ENCODE peak calls at places on chromosomes 1 and 21, in eight cellular contexts. A, P, V, W, G, H, I and S are unnamed samples.

GRCh38 chr1:17837631-17838030 is 82.5 kb downstream of the ACTL8 start:
- DNase-seq in A (no peak), P (no peak), V (no peak), W (no peak), G (no peak), H (no peak), I (no peak), S (no peak)

GRCh38 chr1:198788561-198789064 is 149.8 kb downstream of the PTPRC start:
- DNase-seq in A (peak; percentile 22), P (no peak), V (no peak), W (no peak), G (no peak), H (peak; percentile 5), I (no peak), S (no peak)

GRCh38 chr1:17852383-17852782 is 97.2 kb downstream of the ACTL8 start:
- DNase-seq in A (no peak), P (no peak), V (no peak), W (no peak), G (no peak), H (no peak), I (no peak), S (no peak)

GRCh38 chr1:66920543-66920942 is 4.1 kb downstream of the DNAI4 start:
- DNase-seq in A (no peak), P (no peak), V (no peak), W (no peak), G (no peak), H (no peak), I (no peak), S (no peak)

GRCh38 chr21:35254006-35254751 is 205.1 kb upstream of the RUNX1 start:
- DNase-seq in A (no peak), P (no peak), V (no peak), W (no peak), G (no peak), H (no peak), I (no peak), S (no peak)

GRCh38 chr1:94394247-94394646 is 23.9 kb upstream of the ABCD3 start:
- DNase-seq in A (no peak), P (no peak), V (no peak), W (no peak), G (no peak), H (no peak), I (no peak), S (no peak)

GRCh38 chr1:193144361-193144938 is 22.6 kb downstream of the CDC73 start:
- DNase-seq in A (no peak), P (no peak), V (no peak), W (no peak), G (no peak), H (no peak), I (no peak), S (no peak)

GRCh38 chr21:36966846-36967657 is 583 bp upstream of the HLCS start:
- DNase-seq in A (no peak), P (no peak), V (no peak), W (no peak), G (no peak), H (no peak), I (no peak), S (no peak)

GRCh38 chr1:229278120-229278741 is 7.3 kb downstream of the RAB4A start:
- DNase-seq in A (no peak), P (no peak), V (no peak), W (no peak), G (no peak), H (no peak), I (no peak), S (no peak)

GRCh38 chr21:44962481-44962966 is 22.7 kb downstream of the SLX9 start:
- DNase-seq in A (no peak), P (no peak), V (no peak), W (no peak), G (no peak), H (no peak), I (no peak), S (no peak)

GRCh38 chr1:215923129-215923824 is 356.2 kb downstream of the KCTD3 start:
- DNase-seq in A (no peak), P (no peak), V (no peak), W (no peak), G (no peak), H (no peak), I (no peak), S (no peak)

GRCh38 chr1:19185976-19186375 is 24.1 kb downstream of the UBR4 start:
- DNase-seq in A (no peak), P (no peak), V (no peak), W (no peak), G (no peak), H (no peak), I (no peak), S (no peak)

GRCh38 chr1:112429749-112430148 is 33.7 kb downstream of the CTTNBP2NL start:
- DNase-seq in A (no peak), P (no peak), V (no peak), W (no peak), G (no peak), H (no peak), I (no peak), S (no peak)

GRCh38 chr21:32712043-32712442 is 15.8 kb downstream of the SYNJ1 start:
- DNase-seq in A (peak; percentile 65), P (no peak), V (no peak), W (no peak), G (no peak), H (no peak), I (no peak), S (no peak)

GRCh38 chr1:225962440-225962975 is 21.5 kb upstream of the LEFTY2 start:
- DNase-seq in A (peak; percentile 81), P (peak; percentile 71), V (peak; percentile 56), W (peak; percentile 32), G (no peak), H (peak; percentile 77), I (peak; percentile 44), S (no peak)

GRCh38 chr1:44008259-44008658 is 16.9 kb downstream of the CCDC24 start:
- DNase-seq in A (no peak), P (no peak), V (no peak), W (no peak), G (no peak), H (no peak), I (no peak), S (no peak)

GRCh38 chr1:224769987-224770693 is 154.0 kb downstream of the CNIH3 start:
- DNase-seq in A (no peak), P (no peak), V (no peak), W (no peak), G (no peak), H (no peak), I (no peak), S (no peak)

GRCh38 chr1:233722212-233722979 is 108.5 kb downstream of the KCNK1 start:
- DNase-seq in A (no peak), P (no peak), V (no peak), W (no peak), G (no peak), H (no peak), I (peak; percentile 23), S (no peak)

GRCh38 chr1:40774266-40774998 is 9.2 kb upstream of the KCNQ4 start:
- DNase-seq in A (peak; percentile 73), P (peak; percentile 48), V (peak; percentile 51), W (peak; percentile 50), G (no peak), H (peak; percentile 77), I (peak; percentile 53), S (no peak)

GRCh38 chr1:40449684-40450490 is at the start of gene ZFP69B:
- DNase-seq in A (peak; percentile 96), P (peak; percentile 88), V (peak; percentile 97), W (peak; percentile 84), G (peak; percentile 89), H (peak; percentile 96), I (peak; percentile 93), S (peak; percentile 94)

GRCh38 chr1:36369061-36369470 is 16.7 kb downstream of the STK40 start:
- DNase-seq in A (peak; percentile 80), P (peak; percentile 52), V (peak; percentile 81), W (peak; percentile 74), G (no peak), H (peak; percentile 87), I (peak; percentile 73), S (peak; percentile 74)

GRCh38 chr1:31788138-31788824 is 24.1 kb upstream of the ADGRB2 start:
- DNase-seq in A (peak; percentile 96), P (peak; percentile 91), V (peak; percentile 90), W (peak; percentile 83), G (peak; percentile 95), H (peak; percentile 90), I (peak; percentile 92), S (peak; percentile 86)

GRCh38 chr1:81738902-81739301 is 61.8 kb upstream of the ADGRL2 start:
- DNase-seq in A (no peak), P (no peak), V (no peak), W (no peak), G (no peak), H (no peak), I (no peak), S (no peak)

GRCh38 chr1:179129702-179130473 is 48.0 kb downstream of the TOR3A start:
- DNase-seq in A (peak; percentile 79), P (peak; percentile 25), V (no peak), W (no peak), G (no peak), H (peak; percentile 11), I (no peak), S (no peak)

GRCh38 chr1:46659307-46659870 is 8.8 kb downstream of the ATPAF1 start:
- DNase-seq in A (no peak), P (no peak), V (no peak), W (no peak), G (no peak), H (no peak), I (no peak), S (no peak)